ENCODE peak calls at places on chromosomes 2 and 18, in ten cellular contexts. One of them, this sample, is unnamed.

GRCh38 chr2:164696634-164697033 is 75.4 kb upstream of the GRB14 start:
- DNase-seq in AG20443: no peak
- DNase-seq in amniotic stem cell: no peak
- DNase-seq in T-helper 9 cell: no peak
- DNase-seq in NCI-H2081: no peak
- DNase-seq in LoVo: no peak
- DNase-seq in lung: no peak
- DNase-seq in AG08396: no peak
- DNase-seq in AG08395: no peak
- DNase-seq in SK-N-DZ: no peak
- DNase-seq in this sample: no peak

GRCh38 chr2:119755906-119756305 is 3.8 kb upstream of the PTPN4 start:
- DNase-seq in AG20443: no peak
- DNase-seq in amniotic stem cell: no peak
- DNase-seq in T-helper 9 cell: no peak
- DNase-seq in NCI-H2081: no peak
- DNase-seq in LoVo: no peak
- DNase-seq in lung: no peak
- DNase-seq in AG08396: no peak
- DNase-seq in AG08395: no peak
- DNase-seq in SK-N-DZ: no peak
- DNase-seq in this sample: no peak

GRCh38 chr2:135817946-135818345 is 19.0 kb downstream of the LCT start:
- DNase-seq in AG20443: no peak
- DNase-seq in amniotic stem cell: no peak
- DNase-seq in T-helper 9 cell: no peak
- DNase-seq in NCI-H2081: no peak
- DNase-seq in LoVo: no peak
- DNase-seq in lung: no peak
- DNase-seq in AG08396: no peak
- DNase-seq in AG08395: no peak
- DNase-seq in SK-N-DZ: no peak
- DNase-seq in this sample: no peak

GRCh38 chr2:180145163-180145562 is 138.1 kb upstream of the CWC22 start:
- DNase-seq in AG20443: no peak
- DNase-seq in amniotic stem cell: no peak
- DNase-seq in T-helper 9 cell: no peak
- DNase-seq in NCI-H2081: no peak
- DNase-seq in LoVo: no peak
- DNase-seq in lung: no peak
- DNase-seq in AG08396: no peak
- DNase-seq in AG08395: no peak
- DNase-seq in SK-N-DZ: no peak
- DNase-seq in this sample: no peak

GRCh38 chr2:232336241-232336736 is 42.3 kb upstream of the ALPP start:
- DNase-seq in AG20443: no peak
- DNase-seq in amniotic stem cell: no peak
- DNase-seq in T-helper 9 cell: no peak
- DNase-seq in NCI-H2081: no peak
- DNase-seq in LoVo: no peak
- DNase-seq in lung: no peak
- DNase-seq in AG08396: no peak
- DNase-seq in AG08395: no peak
- DNase-seq in SK-N-DZ: no peak
- DNase-seq in this sample: no peak

GRCh38 chr2:131572175-131572574 is 44.5 kb downstream of the CCDC74A start:
- DNase-seq in AG20443: no peak
- DNase-seq in amniotic stem cell: no peak
- DNase-seq in T-helper 9 cell: no peak
- DNase-seq in NCI-H2081: no peak
- DNase-seq in LoVo: no peak
- DNase-seq in lung: no peak
- DNase-seq in AG08396: no peak
- DNase-seq in AG08395: no peak
- DNase-seq in SK-N-DZ: no peak
- DNase-seq in this sample: no peak

GRCh38 chr2:139378373-139378772 is 598.2 kb upstream of the NXPH2 start:
- DNase-seq in AG20443: no peak
- DNase-seq in amniotic stem cell: no peak
- DNase-seq in T-helper 9 cell: no peak
- DNase-seq in NCI-H2081: no peak
- DNase-seq in LoVo: no peak
- DNase-seq in lung: no peak
- DNase-seq in AG08396: no peak
- DNase-seq in AG08395: no peak
- DNase-seq in SK-N-DZ: no peak
- DNase-seq in this sample: no peak

GRCh38 chr2:127629637-127630036 is 16.3 kb upstream of the GPR17 start:
- DNase-seq in AG20443: no peak
- DNase-seq in amniotic stem cell: no peak
- DNase-seq in T-helper 9 cell: no peak
- DNase-seq in NCI-H2081: no peak
- DNase-seq in LoVo: no peak
- DNase-seq in lung: no peak
- DNase-seq in AG08396: no peak
- DNase-seq in AG08395: no peak
- DNase-seq in SK-N-DZ: no peak
- DNase-seq in this sample: no peak

GRCh38 chr18:47215554-47216138 is 35.8 kb downstream of the SKOR2 start:
- DNase-seq in AG20443: peak; percentile 55
- DNase-seq in amniotic stem cell: peak; percentile 7
- DNase-seq in T-helper 9 cell: no peak
- DNase-seq in NCI-H2081: peak; percentile 19
- DNase-seq in LoVo: peak; percentile 41
- DNase-seq in lung: peak; percentile 32
- DNase-seq in AG08396: peak; percentile 37
- DNase-seq in AG08395: peak; percentile 48
- DNase-seq in SK-N-DZ: peak; percentile 13
- DNase-seq in this sample: peak; percentile 41

GRCh38 chr2:115303-115702 is 69.0 kb upstream of the FAM110C start:
- DNase-seq in AG20443: no peak
- DNase-seq in amniotic stem cell: no peak
- DNase-seq in T-helper 9 cell: no peak
- DNase-seq in NCI-H2081: no peak
- DNase-seq in LoVo: no peak
- DNase-seq in lung: no peak
- DNase-seq in AG08396: no peak
- DNase-seq in AG08395: no peak
- DNase-seq in SK-N-DZ: no peak
- DNase-seq in this sample: no peak

GRCh38 chr2:36489296-36489695 is 108.7 kb downstream of the FEZ2 start:
- DNase-seq in AG20443: peak; percentile 70
- DNase-seq in amniotic stem cell: peak; percentile 19
- DNase-seq in T-helper 9 cell: no peak
- DNase-seq in NCI-H2081: no peak
- DNase-seq in LoVo: no peak
- DNase-seq in lung: no peak
- DNase-seq in AG08396: peak; percentile 33
- DNase-seq in AG08395: peak; percentile 79
- DNase-seq in SK-N-DZ: no peak
- DNase-seq in this sample: no peak

GRCh38 chr2:144429396-144430112 is 90.4 kb downstream of the ZEB2 start:
- DNase-seq in AG20443: no peak
- DNase-seq in amniotic stem cell: no peak
- DNase-seq in T-helper 9 cell: no peak
- DNase-seq in NCI-H2081: no peak
- DNase-seq in LoVo: no peak
- DNase-seq in lung: no peak
- DNase-seq in AG08396: no peak
- DNase-seq in AG08395: no peak
- DNase-seq in SK-N-DZ: no peak
- DNase-seq in this sample: no peak

GRCh38 chr18:5370332-5370731 is 74.8 kb upstream of the ZBTB14 start:
- DNase-seq in AG20443: no peak
- DNase-seq in amniotic stem cell: no peak
- DNase-seq in T-helper 9 cell: no peak
- DNase-seq in NCI-H2081: no peak
- DNase-seq in LoVo: no peak
- DNase-seq in lung: no peak
- DNase-seq in AG08396: no peak
- DNase-seq in AG08395: no peak
- DNase-seq in SK-N-DZ: no peak
- DNase-seq in this sample: no peak

GRCh38 chr2:25246558-25247290 is 78.3 kb upstream of the POMC start:
- DNase-seq in AG20443: no peak
- DNase-seq in amniotic stem cell: no peak
- DNase-seq in T-helper 9 cell: no peak
- DNase-seq in NCI-H2081: no peak
- DNase-seq in LoVo: no peak
- DNase-seq in lung: no peak
- DNase-seq in AG08396: no peak
- DNase-seq in AG08395: no peak
- DNase-seq in SK-N-DZ: no peak
- DNase-seq in this sample: no peak

GRCh38 chr2:181178823-181179412 is 198.5 kb downstream of the UBE2E3 start:
- DNase-seq in AG20443: no peak
- DNase-seq in amniotic stem cell: no peak
- DNase-seq in T-helper 9 cell: peak; percentile 16
- DNase-seq in NCI-H2081: no peak
- DNase-seq in LoVo: peak; percentile 11
- DNase-seq in lung: no peak
- DNase-seq in AG08396: no peak
- DNase-seq in AG08395: no peak
- DNase-seq in SK-N-DZ: peak; percentile 19
- DNase-seq in this sample: no peak

GRCh38 chr2:5691659-5692529 is at the start of gene SOX11:
- DNase-seq in AG20443: no peak
- DNase-seq in amniotic stem cell: peak; percentile 98
- DNase-seq in T-helper 9 cell: no peak
- DNase-seq in NCI-H2081: peak; percentile 99
- DNase-seq in LoVo: no peak
- DNase-seq in lung: no peak
- DNase-seq in AG08396: peak; percentile 89
- DNase-seq in AG08395: peak; percentile 24
- DNase-seq in SK-N-DZ: peak; percentile 98
- DNase-seq in this sample: peak; percentile 74

GRCh38 chr2:27663160-27663462 is 303 bp downstream of the SUPT7L start:
- DNase-seq in AG20443: no peak
- DNase-seq in amniotic stem cell: no peak
- DNase-seq in T-helper 9 cell: no peak
- DNase-seq in NCI-H2081: no peak
- DNase-seq in LoVo: no peak
- DNase-seq in lung: no peak
- DNase-seq in AG08396: no peak
- DNase-seq in AG08395: no peak
- DNase-seq in SK-N-DZ: no peak
- DNase-seq in this sample: no peak

GRCh38 chr2:181354626-181355025 is 102.6 kb upstream of the ITGA4 start:
- DNase-seq in AG20443: peak; percentile 85
- DNase-seq in amniotic stem cell: peak; percentile 37
- DNase-seq in T-helper 9 cell: no peak
- DNase-seq in NCI-H2081: no peak
- DNase-seq in LoVo: no peak
- DNase-seq in lung: no peak
- DNase-seq in AG08396: peak; percentile 46
- DNase-seq in AG08395: peak; percentile 84
- DNase-seq in SK-N-DZ: no peak
- DNase-seq in this sample: peak; percentile 37

GRCh38 chr2:101999122-101999789 is 7.5 kb downstream of the IL1R2 start:
- DNase-seq in AG20443: no peak
- DNase-seq in amniotic stem cell: no peak
- DNase-seq in T-helper 9 cell: no peak
- DNase-seq in NCI-H2081: no peak
- DNase-seq in LoVo: peak; percentile 75
- DNase-seq in lung: no peak
- DNase-seq in AG08396: no peak
- DNase-seq in AG08395: no peak
- DNase-seq in SK-N-DZ: no peak
- DNase-seq in this sample: no peak

GRCh38 chr2:174764281-174765063 is at the start of gene CHRNA1:
- DNase-seq in AG20443: no peak
- DNase-seq in amniotic stem cell: no peak
- DNase-seq in T-helper 9 cell: no peak
- DNase-seq in NCI-H2081: no peak
- DNase-seq in LoVo: no peak
- DNase-seq in lung: no peak
- DNase-seq in AG08396: peak; percentile 44
- DNase-seq in AG08395: peak; percentile 53
- DNase-seq in SK-N-DZ: no peak
- DNase-seq in this sample: no peak

GRCh38 chr2:191657977-191658376 is 20.0 kb upstream of the NABP1 start:
- DNase-seq in AG20443: peak; percentile 45
- DNase-seq in amniotic stem cell: no peak
- DNase-seq in T-helper 9 cell: no peak
- DNase-seq in NCI-H2081: no peak
- DNase-seq in LoVo: no peak
- DNase-seq in lung: no peak
- DNase-seq in AG08396: peak; percentile 15
- DNase-seq in AG08395: peak; percentile 57
- DNase-seq in SK-N-DZ: no peak
- DNase-seq in this sample: peak; percentile 69

GRCh38 chr18:32386466-32386865 is 84.2 kb downstream of the GAREM1 start:
- DNase-seq in AG20443: no peak
- DNase-seq in amniotic stem cell: no peak
- DNase-seq in T-helper 9 cell: no peak
- DNase-seq in NCI-H2081: no peak
- DNase-seq in LoVo: no peak
- DNase-seq in lung: no peak
- DNase-seq in AG08396: no peak
- DNase-seq in AG08395: no peak
- DNase-seq in SK-N-DZ: peak; percentile 26
- DNase-seq in this sample: no peak

GRCh38 chr2:26312471-26312870 is 33.5 kb upstream of the SELENOI start:
- DNase-seq in AG20443: no peak
- DNase-seq in amniotic stem cell: no peak
- DNase-seq in T-helper 9 cell: no peak
- DNase-seq in NCI-H2081: no peak
- DNase-seq in LoVo: no peak
- DNase-seq in lung: no peak
- DNase-seq in AG08396: no peak
- DNase-seq in AG08395: no peak
- DNase-seq in SK-N-DZ: no peak
- DNase-seq in this sample: no peak

GRCh38 chr2:138922973-138923563 is 142.9 kb upstream of the NXPH2 start:
- DNase-seq in AG20443: no peak
- DNase-seq in amniotic stem cell: peak; percentile 6
- DNase-seq in T-helper 9 cell: no peak
- DNase-seq in NCI-H2081: peak; percentile 4
- DNase-seq in LoVo: peak; percentile 18
- DNase-seq in lung: no peak
- DNase-seq in AG08396: no peak
- DNase-seq in AG08395: peak; percentile 4
- DNase-seq in SK-N-DZ: peak; percentile 13
- DNase-seq in this sample: peak; percentile 12

GRCh38 chr18:63410792-63411191 is 11.5 kb downstream of the VPS4B start:
- DNase-seq in AG20443: peak; percentile 58
- DNase-seq in amniotic stem cell: no peak
- DNase-seq in T-helper 9 cell: no peak
- DNase-seq in NCI-H2081: no peak
- DNase-seq in LoVo: peak; percentile 64
- DNase-seq in lung: no peak
- DNase-seq in AG08396: peak; percentile 54
- DNase-seq in AG08395: peak; percentile 69
- DNase-seq in SK-N-DZ: no peak
- DNase-seq in this sample: peak; percentile 30

GRCh38 chr2:131154071-131154531 is 49.0 kb downstream of the PLEKHB2 start:
- DNase-seq in AG20443: peak; percentile 91
- DNase-seq in amniotic stem cell: peak; percentile 2
- DNase-seq in T-helper 9 cell: peak; percentile 41
- DNase-seq in NCI-H2081: peak; percentile 60
- DNase-seq in LoVo: peak; percentile 68
- DNase-seq in lung: peak; percentile 60
- DNase-seq in AG08396: peak; percentile 90
- DNase-seq in AG08395: peak; percentile 79
- DNase-seq in SK-N-DZ: peak; percentile 71
- DNase-seq in this sample: peak; percentile 22

GRCh38 chr2:241803387-241804325 is 5.3 kb upstream of the NEU4 start:
- DNase-seq in AG20443: peak; percentile 83
- DNase-seq in amniotic stem cell: no peak
- DNase-seq in T-helper 9 cell: no peak
- DNase-seq in NCI-H2081: peak; percentile 52
- DNase-seq in LoVo: no peak
- DNase-seq in lung: no peak
- DNase-seq in AG08396: peak; percentile 74
- DNase-seq in AG08395: peak; percentile 48
- DNase-seq in SK-N-DZ: peak; percentile 74
- DNase-seq in this sample: no peak